ENCODE peak calls at places on chromosomes 6 and 20, in seven cellular contexts. One of them, this sample, is unnamed.

GRCh38 chr6:12749531-12750379 is 33.2 kb downstream of the PHACTR1 start:
- DNase-seq in NCI-H226: no peak
- DNase-seq in ELR: peak; percentile 72
- DNase-seq in spleen: no peak
- DNase-seq in D721Med: peak; percentile 32
- DNase-seq in SK-N-SH: peak; percentile 89
- DNase-seq in astrocyte: no peak
- DNase-seq in this sample: peak; percentile 4

GRCh38 chr6:63899550-63899949 is 263.9 kb downstream of the PHF3 start:
- DNase-seq in ELR: peak; percentile 16
- DNase-seq in D721Med: no peak
- DNase-seq in SK-N-SH: no peak
- DNase-seq in astrocyte: peak; percentile 19
- DNase-seq in spleen: no peak
- DNase-seq in NCI-H226: peak; percentile 71
- DNase-seq in this sample: no peak

GRCh38 chr6:31652925-31653724 is 664 bp upstream of the BAG6 start:
- DNase-seq in SK-N-SH: peak; percentile 87
- DNase-seq in astrocyte: peak; percentile 84
- DNase-seq in spleen: peak; percentile 94
- DNase-seq in D721Med: peak; percentile 84
- DNase-seq in ELR: peak; percentile 96
- DNase-seq in NCI-H226: peak; percentile 82
- DNase-seq in this sample: peak; percentile 91

GRCh38 chr6:81814365-81815109 is 62.1 kb upstream of the TENT5A start:
- DNase-seq in ELR: peak; percentile 24
- DNase-seq in NCI-H226: peak; percentile 42
- DNase-seq in D721Med: no peak
- DNase-seq in spleen: no peak
- DNase-seq in SK-N-SH: no peak
- DNase-seq in astrocyte: peak; percentile 29
- DNase-seq in this sample: no peak

GRCh38 chr6:81751388-81752083 is 945 bp downstream of the TENT5A start:
- DNase-seq in astrocyte: peak; percentile 29
- DNase-seq in D721Med: no peak
- DNase-seq in ELR: peak; percentile 62
- DNase-seq in SK-N-SH: no peak
- DNase-seq in spleen: peak; percentile 94
- DNase-seq in NCI-H226: no peak
- DNase-seq in this sample: peak; percentile 50

GRCh38 chr6:56913276-56914138 is 41.4 kb upstream of the BEND6 start:
- DNase-seq in NCI-H226: no peak
- DNase-seq in spleen: no peak
- DNase-seq in D721Med: no peak
- DNase-seq in astrocyte: peak; percentile 31
- DNase-seq in ELR: no peak
- DNase-seq in SK-N-SH: no peak
- DNase-seq in this sample: no peak

GRCh38 chr6:97133071-97133470 is 149.9 kb downstream of the MMS22L start:
- DNase-seq in SK-N-SH: peak; percentile 19
- DNase-seq in spleen: no peak
- DNase-seq in NCI-H226: no peak
- DNase-seq in ELR: peak; percentile 23
- DNase-seq in D721Med: no peak
- DNase-seq in astrocyte: peak; percentile 3
- DNase-seq in this sample: no peak

GRCh38 chr6:113433506-113433991 is 423.6 kb upstream of the MARCKS start:
- DNase-seq in NCI-H226: peak; percentile 51
- DNase-seq in ELR: peak; percentile 35
- DNase-seq in astrocyte: peak; percentile 48
- DNase-seq in D721Med: no peak
- DNase-seq in spleen: no peak
- DNase-seq in SK-N-SH: no peak
- DNase-seq in this sample: no peak

GRCh38 chr6:5028921-5029320 is 25.1 kb upstream of the RPP40 start:
- DNase-seq in astrocyte: no peak
- DNase-seq in ELR: no peak
- DNase-seq in NCI-H226: no peak
- DNase-seq in SK-N-SH: no peak
- DNase-seq in D721Med: no peak
- DNase-seq in spleen: no peak
- DNase-seq in this sample: no peak

GRCh38 chr6:119308994-119309657 is 40.4 kb downstream of the MAN1A1 start:
- DNase-seq in spleen: no peak
- DNase-seq in D721Med: no peak
- DNase-seq in NCI-H226: no peak
- DNase-seq in ELR: no peak
- DNase-seq in SK-N-SH: no peak
- DNase-seq in astrocyte: no peak
- DNase-seq in this sample: no peak

GRCh38 chr20:17735206-17735804 is 35.5 kb downstream of the BANF2 start:
- DNase-seq in SK-N-SH: no peak
- DNase-seq in spleen: no peak
- DNase-seq in NCI-H226: peak; percentile 53
- DNase-seq in astrocyte: peak; percentile 86
- DNase-seq in D721Med: no peak
- DNase-seq in ELR: peak; percentile 76
- DNase-seq in this sample: no peak

GRCh38 chr20:30513050-30513628 is 744.3 kb upstream of the DEFB115 start:
- DNase-seq in NCI-H226: no peak
- DNase-seq in spleen: no peak
- DNase-seq in D721Med: no peak
- DNase-seq in ELR: no peak
- DNase-seq in astrocyte: no peak
- DNase-seq in SK-N-SH: peak; percentile 16
- DNase-seq in this sample: no peak

GRCh38 chr6:4577406-4577805 is 198.8 kb upstream of the CDYL start:
- DNase-seq in spleen: no peak
- DNase-seq in SK-N-SH: no peak
- DNase-seq in astrocyte: peak; percentile 96
- DNase-seq in ELR: peak; percentile 80
- DNase-seq in D721Med: no peak
- DNase-seq in NCI-H226: peak; percentile 86
- DNase-seq in this sample: no peak

GRCh38 chr6:41591859-41592502 is 45.8 kb downstream of the FOXP4 start:
- DNase-seq in astrocyte: no peak
- DNase-seq in SK-N-SH: peak; percentile 92
- DNase-seq in NCI-H226: peak; percentile 24
- DNase-seq in D721Med: peak; percentile 85
- DNase-seq in spleen: peak; percentile 88
- DNase-seq in ELR: peak; percentile 69
- DNase-seq in this sample: peak; percentile 87

GRCh38 chr6:98634569-98634968 is 199.8 kb upstream of the POU3F2 start:
- DNase-seq in spleen: no peak
- DNase-seq in astrocyte: no peak
- DNase-seq in SK-N-SH: no peak
- DNase-seq in NCI-H226: no peak
- DNase-seq in ELR: no peak
- DNase-seq in D721Med: no peak
- DNase-seq in this sample: no peak

GRCh38 chr6:133705071-133705470 is 183.8 kb upstream of the TCF21 start:
- DNase-seq in D721Med: no peak
- DNase-seq in spleen: no peak
- DNase-seq in astrocyte: peak; percentile 59
- DNase-seq in SK-N-SH: no peak
- DNase-seq in ELR: peak; percentile 69
- DNase-seq in NCI-H226: no peak
- DNase-seq in this sample: no peak

GRCh38 chr6:25138697-25139051 is 140.5 kb upstream of the CARMIL1 start:
- DNase-seq in ELR: peak; percentile 33
- DNase-seq in astrocyte: no peak
- DNase-seq in SK-N-SH: no peak
- DNase-seq in NCI-H226: no peak
- DNase-seq in D721Med: no peak
- DNase-seq in spleen: no peak
- DNase-seq in this sample: no peak

GRCh38 chr6:106963544-106963943 is 11.0 kb downstream of the CD24 start:
- DNase-seq in D721Med: no peak
- DNase-seq in SK-N-SH: no peak
- DNase-seq in astrocyte: no peak
- DNase-seq in ELR: no peak
- DNase-seq in spleen: no peak
- DNase-seq in NCI-H226: no peak
- DNase-seq in this sample: no peak

GRCh38 chr6:52491203-52492069 is 71.3 kb downstream of the EFHC1 start:
- DNase-seq in ELR: peak; percentile 88
- DNase-seq in NCI-H226: no peak
- DNase-seq in SK-N-SH: no peak
- DNase-seq in spleen: no peak
- DNase-seq in astrocyte: no peak
- DNase-seq in D721Med: no peak
- DNase-seq in this sample: no peak

GRCh38 chr6:7264686-7265384 is 48.2 kb downstream of the SSR1 start:
- DNase-seq in astrocyte: no peak
- DNase-seq in spleen: peak; percentile 58
- DNase-seq in ELR: no peak
- DNase-seq in NCI-H226: no peak
- DNase-seq in SK-N-SH: no peak
- DNase-seq in D721Med: no peak
- DNase-seq in this sample: no peak

GRCh38 chr20:62342910-62343309 is 24.2 kb downstream of the LAMA5 start:
- DNase-seq in D721Med: no peak
- DNase-seq in astrocyte: no peak
- DNase-seq in ELR: no peak
- DNase-seq in NCI-H226: no peak
- DNase-seq in spleen: no peak
- DNase-seq in SK-N-SH: no peak
- DNase-seq in this sample: no peak

GRCh38 chr6:128882991-128883571 is at the start of gene LAMA2:
- DNase-seq in spleen: peak; percentile 75
- DNase-seq in D721Med: no peak
- DNase-seq in astrocyte: peak; percentile 61
- DNase-seq in NCI-H226: no peak
- DNase-seq in ELR: peak; percentile 72
- DNase-seq in SK-N-SH: peak; percentile 23
- DNase-seq in this sample: peak; percentile 22

GRCh38 chr6:2327591-2327990 is 82.2 kb upstream of the GMDS start:
- DNase-seq in NCI-H226: no peak
- DNase-seq in astrocyte: no peak
- DNase-seq in D721Med: no peak
- DNase-seq in spleen: no peak
- DNase-seq in SK-N-SH: no peak
- DNase-seq in ELR: no peak
- DNase-seq in this sample: no peak

GRCh38 chr6:115634899-115635298 is 425.8 kb downstream of the FRK start:
- DNase-seq in D721Med: no peak
- DNase-seq in spleen: no peak
- DNase-seq in ELR: no peak
- DNase-seq in NCI-H226: no peak
- DNase-seq in astrocyte: no peak
- DNase-seq in SK-N-SH: no peak
- DNase-seq in this sample: no peak

GRCh38 chr20:47760686-47761477 is 24.4 kb downstream of the SULF2 start:
- DNase-seq in spleen: no peak
- DNase-seq in SK-N-SH: no peak
- DNase-seq in NCI-H226: no peak
- DNase-seq in ELR: no peak
- DNase-seq in astrocyte: no peak
- DNase-seq in D721Med: no peak
- DNase-seq in this sample: no peak

GRCh38 chr6:163416640-163417253 is 2.2 kb downstream of the QKI start:
- DNase-seq in NCI-H226: peak; percentile 74
- DNase-seq in SK-N-SH: no peak
- DNase-seq in ELR: peak; percentile 89
- DNase-seq in astrocyte: peak; percentile 84
- DNase-seq in D721Med: no peak
- DNase-seq in spleen: no peak
- DNase-seq in this sample: peak; percentile 54

GRCh38 chr6:14546036-14546435 is 428.5 kb downstream of the CD83 start:
- DNase-seq in astrocyte: no peak
- DNase-seq in spleen: no peak
- DNase-seq in ELR: no peak
- DNase-seq in SK-N-SH: no peak
- DNase-seq in NCI-H226: no peak
- DNase-seq in D721Med: no peak
- DNase-seq in this sample: no peak

This sample was measured in activated CD4-positive, alpha-beta T cell treated with anti-CD3 and anti-CD28 coated beads for 36 hours.